ENCODE peak calls at places on chromosomes 7 and 10, in five cellular contexts. S is germinal center, A is left colon, J is IMR-90, T is NCI-H345. V is an unnamed sample.

GRCh38 chr7:78953726-78954363 is 499.6 kb downstream of the MAGI2 start:
- DNase-seq in S (no peak), A (no peak), J (peak), T (no peak), V (no peak)

GRCh38 chr7:149625339-149625946 is 127.8 kb upstream of the ZNF746 start:
- DNase-seq in S (peak), A (peak), J (peak), T (peak), V (peak)

GRCh38 chr10:120012566-120012965 is 120.0 kb downstream of the SEC23IP start:
- DNase-seq in S (no peak), A (no peak), J (peak), T (no peak), V (no peak)

GRCh38 chr7:43824963-43825362 is 44.4 kb downstream of the MRPS24 start:
- DNase-seq in S (no peak), A (no peak), J (no peak), T (no peak), V (no peak)

GRCh38 chr10:100562806-100563293 is 27.1 kb downstream of the HIF1AN start:
- DNase-seq in S (peak), A (peak), J (peak), T (peak), V (peak)

GRCh38 chr7:142583424-142583823 is 165.8 kb upstream of the PRSS1 start:
- DNase-seq in S (no peak), A (no peak), J (peak), T (no peak), V (peak)

GRCh38 chr7:133491846-133492652 is 239.2 kb downstream of the EXOC4 start:
- DNase-seq in S (no peak), A (no peak), J (peak), T (no peak), V (no peak)

GRCh38 chr10:83333566-83333965 is 805.7 kb upstream of the GHITM start:
- DNase-seq in S (no peak), A (no peak), J (no peak), T (no peak), V (no peak)

GRCh38 chr7:128796325-128796724 is 4.6 kb downstream of the CCDC136 start:
- DNase-seq in S (no peak), A (no peak), J (peak), T (no peak), V (no peak)

GRCh38 chr7:50598455-50599343 is 33.5 kb upstream of the DDC start:
- DNase-seq in S (no peak), A (no peak), J (no peak), T (peak), V (peak)

GRCh38 chr10:13684252-13684791 is 97.6 kb downstream of the PRPF18 start:
- DNase-seq in S (no peak), A (peak), J (peak), T (no peak), V (peak)

GRCh38 chr7:134900430-134900876 is 85.9 kb upstream of the AGBL3 start:
- DNase-seq in S (no peak), A (no peak), J (no peak), T (no peak), V (peak)

GRCh38 chr7:5824297-5824610 is 42.8 kb upstream of the RNF216 start:
- DNase-seq in S (no peak), A (no peak), J (no peak), T (no peak), V (no peak)

GRCh38 chr7:99428972-99429566 is 9.5 kb downstream of the PTCD1 start:
- DNase-seq in S (no peak), A (no peak), J (no peak), T (peak), V (no peak)

GRCh38 chr7:146146866-146147265 is 30.3 kb downstream of the CNTNAP2 start:
- DNase-seq in S (no peak), A (no peak), J (no peak), T (peak), V (no peak)

GRCh38 chr7:6375346-6376101 is 72.2 kb downstream of the DAGLB start:
- DNase-seq in S (no peak), A (peak), J (peak), T (no peak), V (peak)

GRCh38 chr10:120891367-120891766 is 40.2 kb downstream of the WDR11 start:
- DNase-seq in S (no peak), A (no peak), J (peak), T (no peak), V (no peak)

GRCh38 chr7:32894171-32894570 is 2.6 kb upstream of the KBTBD2 start:
- DNase-seq in S (no peak), A (no peak), J (no peak), T (no peak), V (no peak)

GRCh38 chr7:91082854-91083495 is 181.3 kb upstream of the FZD1 start:
- DNase-seq in S (peak), A (no peak), J (peak), T (no peak), V (peak)

GRCh38 chr7:116173051-116174028 is 37.0 kb upstream of the TES start:
- DNase-seq in S (peak), A (no peak), J (peak), T (peak), V (peak)

GRCh38 chr7:47191876-47192291 is 390.0 kb downstream of the TNS3 start:
- DNase-seq in S (no peak), A (peak), J (no peak), T (no peak), V (no peak)

GRCh38 chr7:111025013-111025412 is 65.9 kb upstream of the LRRN3 start:
- DNase-seq in S (no peak), A (no peak), J (no peak), T (no peak), V (no peak)

GRCh38 chr10:132509506-132510173 is 27.9 kb upstream of the INPP5A start:
- DNase-seq in S (no peak), A (no peak), J (no peak), T (no peak), V (no peak)

GRCh38 chr10:118026936-118027335 is 19.8 kb downstream of the RAB11FIP2 start:
- DNase-seq in S (no peak), A (no peak), J (no peak), T (no peak), V (no peak)

GRCh38 chr10:132100556-132101349 is 35.0 kb downstream of the JAKMIP3 start:
- DNase-seq in S (no peak), A (no peak), J (no peak), T (no peak), V (no peak)

GRCh38 chr7:94382746-94383145 is 11.9 kb upstream of the COL1A2 start:
- DNase-seq in S (no peak), A (no peak), J (no peak), T (no peak), V (no peak)